ENCODE peak calls at places on chromosomes 5 and 9, in eight cellular contexts. S is left lung, E is body of pancreas, L is sigmoid colon, K is fibroblast of the aortic adventitia, W is AG10803, Y is HL-60, X is upper lobe of right lung. Z is an unnamed sample.

GRCh38 chr9:130106860-130107848 is 53.4 kb downstream of the GPR107 start:
- DNase-seq in K (peak), L (peak), W (peak), X (peak), E (peak), Y (peak), S (no peak), Z (peak)

GRCh38 chr9:33108472-33108871 is 32.0 kb upstream of the SMU1 start:
- DNase-seq in K (no peak), E (no peak), W (no peak), Y (no peak), X (no peak), S (no peak), L (no peak), Z (no peak)

GRCh38 chr9:109088221-109088620 is 31.5 kb downstream of the TMEM245 start:
- DNase-seq in Y (no peak), S (no peak), X (no peak), K (no peak), W (no peak), L (no peak), E (no peak), Z (no peak)

GRCh38 chr5:39176740-39177628 is 42.4 kb downstream of the FYB1 start:
- DNase-seq in L (no peak), S (no peak), W (no peak), K (no peak), Y (peak), X (no peak), E (no peak), Z (no peak)

GRCh38 chr9:10946676-10947410 is 334.0 kb upstream of the PTPRD start:
- DNase-seq in X (no peak), E (no peak), L (no peak), Y (no peak), S (peak), W (no peak), K (no peak), Z (no peak)

GRCh38 chr5:142492781-142493281 is 168.0 kb upstream of the SPRY4 start:
- DNase-seq in X (no peak), W (peak), K (peak), E (no peak), L (no peak), Y (no peak), S (no peak), Z (no peak)

GRCh38 chr5:102792705-102793104 is 37.6 kb downstream of the PAM start:
- DNase-seq in X (no peak), E (no peak), S (no peak), L (no peak), Y (no peak), W (peak), K (no peak), Z (no peak)

GRCh38 chr5:138961221-138961620 is 86.1 kb upstream of the LRRTM2 start:
- DNase-seq in K (no peak), X (peak), L (no peak), W (no peak), S (no peak), Y (no peak), E (no peak), Z (no peak)

GRCh38 chr5:59062986-59063683 is 480.3 kb downstream of the RAB3C start:
- DNase-seq in X (no peak), Y (no peak), K (peak), L (no peak), W (peak), S (no peak), E (no peak), Z (no peak)

GRCh38 chr5:141369994-141370848 is at the start of gene PCDHGB3:
- DNase-seq in L (no peak), S (no peak), W (peak), K (peak), E (peak), X (no peak), Y (peak), Z (peak)

GRCh38 chr9:121770415-121771273 is 119.2 kb downstream of the DAB2IP start:
- DNase-seq in S (peak), Y (no peak), X (no peak), E (no peak), W (peak), K (peak), L (peak), Z (no peak)

GRCh38 chr5:159304961-159305595 is 25.2 kb downstream of the IL12B start:
- DNase-seq in Y (no peak), L (no peak), X (no peak), E (no peak), W (no peak), K (no peak), S (no peak), Z (no peak)

GRCh38 chr5:159309689-159310433 is 20.4 kb downstream of the IL12B start:
- DNase-seq in E (no peak), W (no peak), S (no peak), K (no peak), X (no peak), L (no peak), Y (no peak), Z (no peak)

GRCh38 chr5:159311063-159311462 is 19.2 kb downstream of the IL12B start:
- DNase-seq in K (no peak), Y (no peak), X (no peak), S (no peak), E (no peak), L (no peak), W (no peak), Z (no peak)

GRCh38 chr5:159313197-159313596 is 17.1 kb downstream of the IL12B start:
- DNase-seq in S (no peak), E (no peak), L (no peak), Y (no peak), K (no peak), W (no peak), X (no peak), Z (no peak)

GRCh38 chr5:159310492-159310891 is 19.8 kb downstream of the IL12B start:
- DNase-seq in X (peak), L (no peak), E (no peak), Y (no peak), W (no peak), K (no peak), S (peak), Z (no peak)
- H3K4me3 ChIP-seq in X (peak), L (no peak), E (no peak), Y (no peak), W (no peak), K (no peak), S (peak), Z (no peak)

DNA sequence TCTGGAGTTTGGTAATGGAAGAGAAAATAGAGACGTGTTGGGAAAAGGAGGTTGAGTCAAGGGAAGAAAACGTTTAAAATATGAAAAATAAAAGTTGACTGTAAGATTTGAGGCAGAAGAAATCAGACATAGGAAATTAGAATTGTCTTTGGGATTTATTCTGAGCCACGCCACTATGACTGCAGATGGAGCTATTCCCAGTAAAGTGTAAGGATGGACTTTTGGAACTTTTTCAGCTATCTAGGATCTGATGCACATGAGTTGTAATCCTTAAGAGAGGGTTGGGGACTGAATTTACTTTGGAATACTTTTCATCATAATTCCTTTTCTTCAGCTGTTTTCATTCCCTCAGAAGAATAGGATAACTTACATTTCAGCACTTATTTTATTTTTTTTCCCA is 336.7 kb downstream of the FAM170A start:
- DNase-seq in E (no peak), W (peak), Y (no peak), L (no peak), K (peak), X (no peak), S (no peak), Z (no peak)
- TF ChIP-seq CTCF in E (no peak), W (peak), Y (no peak), L (no peak), K (peak), X (no peak), S (no peak), Z (no peak)

GRCh38 chr9:87379300-87379699 is 118.4 kb upstream of the DAPK1 start:
- DNase-seq in K (no peak), L (no peak), X (no peak), W (no peak), S (no peak), E (no peak), Y (no peak), Z (no peak)

GRCh38 chr9:87372401-87372851 is 125.2 kb upstream of the DAPK1 start:
- DNase-seq in Y (no peak), X (no peak), K (no peak), S (no peak), W (no peak), L (no peak), E (peak), Z (no peak)

GRCh38 chr9:87371801-87372374 is 125.8 kb upstream of the DAPK1 start:
- DNase-seq in K (no peak), L (no peak), Y (no peak), S (no peak), E (no peak), W (no peak), X (no peak), Z (no peak)

GRCh38 chr9:87370003-87370685 is 127.5 kb upstream of the DAPK1 start:
- DNase-seq in E (no peak), X (no peak), Y (no peak), S (no peak), W (no peak), K (peak), L (no peak), Z (no peak)

DNA sequence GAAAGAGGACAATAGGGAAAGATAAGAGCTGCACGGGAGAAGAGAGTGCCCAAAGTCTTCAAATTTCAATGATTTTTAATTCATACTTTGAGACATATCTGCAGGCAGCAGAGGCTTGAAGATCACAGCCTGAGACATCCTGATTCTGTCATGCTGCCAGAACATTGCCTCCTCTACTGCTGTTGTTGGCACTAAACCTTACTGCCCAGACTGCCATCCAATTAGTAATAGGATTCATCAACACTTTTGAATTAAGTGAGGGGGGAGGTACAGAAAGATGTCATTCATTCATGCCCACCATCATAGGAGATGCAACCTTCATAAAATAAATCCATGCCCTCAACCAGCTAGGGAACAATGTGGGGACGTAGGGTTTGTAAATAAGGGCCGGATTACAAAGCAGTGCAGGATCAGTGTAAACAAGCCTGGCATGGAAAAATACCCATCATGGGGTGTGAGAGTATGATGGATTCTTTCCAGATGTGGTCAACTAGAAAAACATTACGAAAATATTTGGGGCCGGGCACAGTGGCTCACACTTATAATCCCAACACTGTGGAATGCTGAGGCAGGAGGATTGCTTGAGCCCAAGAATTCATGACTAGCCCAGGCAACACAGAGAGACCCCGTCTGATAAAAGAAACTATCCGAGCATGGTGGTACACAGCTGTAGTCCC is 122.1 kb upstream of the DAPK1 start:
- DNase-seq in Y (no peak), S (no peak), K (peak), L (no peak), W (peak), X (no peak), E (no peak), Z (no peak)
- H3K4me3 ChIP-seq in Y (no peak), S (no peak), K (no peak), L (no peak), W (no peak), X (no peak), E (no peak), Z (no peak)

GRCh38 chr5:111738118-111738517 is 18.9 kb downstream of the NREP start:
- DNase-seq in L (no peak), S (no peak), K (no peak), X (no peak), Y (no peak), W (no peak), E (no peak), Z (no peak)
- TF ChIP-seq CTCF in L (no peak), S (no peak), K (no peak), X (no peak), Y (no peak), W (no peak), E (no peak), Z (no peak)

GRCh38 chr9:12813960-12814876 is 39.4 kb downstream of the LURAP1L start:
- DNase-seq in E (peak), S (no peak), K (peak), X (no peak), W (peak), L (peak), Y (no peak), Z (no peak)
- H3K4me3 ChIP-seq in E (no peak), S (no peak), K (peak), X (no peak), W (peak), L (peak), Y (no peak), Z (no peak)